ENCODE peak calls at places on chromosomes 3 and 15, in seven cellular contexts. L, O, E, A, G, H and D are unnamed samples.

GRCh38 chr3:107377151-107377550 is at the start of gene CCDC54:
- DNase-seq in L (no peak), O (no peak), E (peak; percentile 9), A (no peak), G (no peak), H (no peak), D (no peak)

GRCh38 chr15:38076806-38077205 is 142.4 kb downstream of the TMCO5A start:
- DNase-seq in L (no peak), O (no peak), E (no peak), A (peak; percentile 46), G (no peak), H (no peak), D (no peak)

GRCh38 chr3:97815149-97815917 is 6.5 kb upstream of the CRYBG3 start:
- DNase-seq in L (no peak), O (no peak), E (no peak), A (no peak), G (no peak), H (no peak), D (no peak)

GRCh38 chr15:85125056-85125661 is 143.5 kb downstream of the PDE8A start:
- DNase-seq in L (no peak), O (no peak), E (no peak), A (no peak), G (no peak), H (no peak), D (peak; percentile 25)

GRCh38 chr15:33126559-33127290 is 67.8 kb downstream of the FMN1 start:
- DNase-seq in L (peak; percentile 78), O (peak; percentile 34), E (peak; percentile 70), A (peak; percentile 60), G (no peak), H (peak; percentile 70), D (peak; percentile 64)

GRCh38 chr15:93980149-93980911 is 251.0 kb upstream of the MCTP2 start:
- DNase-seq in L (peak; percentile 80), O (no peak), E (no peak), A (no peak), G (no peak), H (no peak), D (no peak)

GRCh38 chr15:89822951-89823701 is 8.5 kb upstream of the ANPEP start:
- DNase-seq in L (no peak), O (no peak), E (no peak), A (peak; percentile 83), G (no peak), H (no peak), D (no peak)

GRCh38 chr15:95864467-95864886 is 466.0 kb upstream of the NR2F2 start:
- DNase-seq in L (peak; percentile 83), O (no peak), E (no peak), A (no peak), G (peak; percentile 73), H (no peak), D (no peak)

GRCh38 chr3:197949191-197949766 is 711 bp upstream of the RPL35A start:
- DNase-seq in L (no peak), O (no peak), E (no peak), A (no peak), G (no peak), H (no peak), D (no peak)

GRCh38 chr3:159548675-159549335 is 439.8 kb upstream of the IL12A start:
- DNase-seq in L (no peak), O (no peak), E (no peak), A (no peak), G (no peak), H (no peak), D (no peak)

GRCh38 chr3:43768594-43768993 is 77.9 kb downstream of the ABHD5 start:
- DNase-seq in L (peak; percentile 71), O (no peak), E (no peak), A (no peak), G (no peak), H (no peak), D (no peak)

GRCh38 chr3:60870396-60870795 is 380.9 kb downstream of the FHIT start:
- DNase-seq in L (no peak), O (no peak), E (no peak), A (no peak), G (no peak), H (no peak), D (no peak)

GRCh38 chr15:48373855-48374421 is 42.7 kb downstream of the DUT start:
- DNase-seq in L (peak; percentile 65), O (no peak), E (peak; percentile 31), A (peak; percentile 34), G (no peak), H (no peak), D (no peak)

GRCh38 chr3:124786491-124787241 is 56.4 kb downstream of the UMPS start:
- DNase-seq in L (no peak), O (no peak), E (peak; percentile 66), A (no peak), G (no peak), H (no peak), D (no peak)

GRCh38 chr15:28098766-28099554 is at the start of gene OCA2:
- DNase-seq in L (peak; percentile 63), O (peak; percentile 71), E (peak; percentile 69), A (peak; percentile 70), G (no peak), H (peak; percentile 78), D (no peak)

GRCh38 chr3:102182162-102182561 is 252.7 kb upstream of the ZPLD1 start:
- DNase-seq in L (no peak), O (no peak), E (peak; percentile 81), A (no peak), G (no peak), H (no peak), D (no peak)

GRCh38 chr3:13073042-13073906 is at the start of gene IQSEC1:
- DNase-seq in L (no peak), O (peak; percentile 48), E (no peak), A (no peak), G (no peak), H (peak; percentile 84), D (no peak)

GRCh38 chr3:115146032-115146417 is 1.1 kb downstream of the ZBTB20 start:
- DNase-seq in L (peak; percentile 68), O (no peak), E (peak; percentile 84), A (peak; percentile 68), G (no peak), H (no peak), D (peak; percentile 52)

GRCh38 chr3:161600185-161600584 is 103.6 kb downstream of the OTOL1 start:
- DNase-seq in L (no peak), O (no peak), E (peak; percentile 83), A (no peak), G (no peak), H (no peak), D (no peak)

GRCh38 chr3:147395975-147396708 is 10.2 kb downstream of the ZIC4 start:
- DNase-seq in L (no peak), O (no peak), E (no peak), A (no peak), G (no peak), H (no peak), D (no peak)

GRCh38 chr15:92668086-92668485 is 12.5 kb upstream of the FAM174B start:
- DNase-seq in L (no peak), O (no peak), E (no peak), A (no peak), G (no peak), H (no peak), D (no peak)

GRCh38 chr15:68314563-68314962 is 37.0 kb downstream of the FEM1B start:
- DNase-seq in L (no peak), O (no peak), E (no peak), A (no peak), G (no peak), H (no peak), D (no peak)

GRCh38 chr15:56919708-56920637 is 1.5 kb downstream of the TCF12 start:
- DNase-seq in L (peak; percentile 75), O (peak; percentile 51), E (peak; percentile 63), A (peak; percentile 66), G (no peak), H (no peak), D (peak; percentile 9)
- TF ChIP-seq POLR2A in L (no peak), O (no peak), E (no peak), A (no peak), G (no peak), H (no peak), D (no peak)

DNA sequence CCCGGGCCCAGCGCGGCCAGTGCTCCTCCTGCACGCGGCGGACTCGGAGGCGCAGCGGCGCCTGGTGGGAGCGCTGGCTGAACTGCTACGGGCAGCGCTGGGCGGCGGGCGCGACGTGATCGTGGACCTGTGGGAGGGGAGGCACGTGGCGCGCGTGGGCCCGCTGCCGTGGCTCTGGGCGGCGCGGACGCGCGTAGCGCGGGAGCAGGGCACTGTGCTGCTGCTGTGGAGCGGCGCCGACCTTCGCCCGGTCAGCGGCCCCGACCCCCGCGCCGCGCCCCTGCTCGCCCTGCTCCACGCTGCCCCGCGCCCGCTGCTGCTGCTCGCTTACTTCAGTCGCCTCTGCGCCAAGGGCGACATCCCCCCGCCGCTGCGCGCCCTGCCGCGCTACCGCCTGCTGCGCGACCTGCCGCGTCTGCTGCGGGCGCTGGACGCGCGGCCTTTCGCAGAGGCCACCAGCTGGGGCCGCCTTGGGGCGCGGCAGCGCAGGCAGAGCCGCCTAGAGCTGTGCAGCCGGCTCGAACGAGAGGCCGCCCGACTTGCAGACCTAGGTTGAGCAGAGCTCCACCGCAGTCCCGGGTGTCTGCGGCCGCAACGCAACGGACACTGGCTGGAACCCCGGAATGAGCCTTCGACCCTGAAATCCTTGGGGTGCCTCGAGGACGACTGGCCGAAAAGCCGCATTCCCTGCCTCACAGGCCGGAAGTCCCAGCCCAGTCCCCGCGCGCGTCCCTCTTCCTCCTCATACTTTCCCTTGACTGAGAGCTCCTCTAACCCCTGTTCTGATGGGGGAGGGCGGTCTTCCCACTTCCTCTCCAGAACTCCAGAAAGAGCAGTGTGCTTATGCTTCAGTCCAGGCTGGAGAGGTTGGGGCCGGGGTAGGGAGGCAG is 1.4 kb upstream of the IL17RC start:
- DNase-seq in L (peak; percentile 91), O (peak; percentile 79), E (no peak), A (peak; percentile 78), G (no peak), H (peak; percentile 86), D (no peak)
- TF ChIP-seq POLR2A in L (peak; percentile 18), O (peak; percentile 20), E (no peak), A (peak; percentile 57), G (no peak), H (peak; percentile 37), D (peak; percentile 43)

GRCh38 chr3:171123913-171124312 is 97.4 kb upstream of the SLC2A2 start:
- DNase-seq in L (no peak), O (no peak), E (no peak), A (no peak), G (no peak), H (no peak), D (no peak)
- TF ChIP-seq POLR2A in L (no peak), O (no peak), E (no peak), A (no peak), G (no peak), H (no peak), D (no peak)

DNA sequence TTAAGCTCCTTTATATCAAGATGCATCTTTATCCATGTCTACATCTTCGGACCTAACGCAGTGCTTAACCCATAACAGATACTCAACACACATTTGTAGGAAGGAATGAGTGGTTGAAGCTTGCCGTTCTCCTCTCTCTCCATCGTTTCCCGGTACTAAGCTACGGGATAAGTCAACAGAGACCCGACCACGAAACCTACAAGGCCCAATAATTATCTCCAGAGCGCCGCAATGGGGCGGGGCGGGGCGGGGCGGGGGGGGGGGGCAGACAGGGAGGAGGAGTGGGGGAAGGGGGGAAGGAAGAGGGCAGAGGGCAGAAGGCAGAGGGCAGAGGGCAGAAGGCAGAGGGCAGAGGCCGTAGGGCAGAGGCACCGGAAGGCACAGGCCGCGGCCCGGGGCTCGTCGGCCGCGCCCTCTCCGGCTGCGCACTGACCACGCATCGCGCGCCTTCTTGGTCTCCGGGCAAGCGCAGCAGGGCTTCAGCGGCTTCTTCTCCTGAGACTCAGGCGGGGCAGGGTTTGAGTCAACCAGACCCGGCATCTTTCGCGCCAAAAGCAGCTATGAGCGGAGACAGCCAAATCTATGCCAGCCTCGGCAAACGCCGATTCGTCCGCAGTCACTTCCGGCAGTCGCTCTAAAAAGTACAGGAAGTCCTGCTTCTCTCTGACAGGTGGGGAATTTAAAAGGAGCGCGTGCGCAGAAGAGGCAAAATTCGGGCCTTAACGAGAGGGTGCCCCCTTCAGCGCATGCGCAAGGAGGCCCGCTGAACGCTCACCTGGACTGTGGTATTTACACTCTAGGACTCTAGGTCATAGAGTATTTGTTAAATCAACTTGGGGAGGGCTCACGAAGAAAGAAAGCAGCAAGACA is at the start of gene COX17:
- DNase-seq in L (peak; percentile 98), O (peak; percentile 93), E (peak; percentile 96), A (peak; percentile 95), G (peak; percentile 99), H (peak; percentile 95), D (peak; percentile 71)
- TF ChIP-seq POLR2A in L (peak; percentile 46), O (peak; percentile 61), E (peak; percentile 54), A (peak; percentile 58), G (peak; percentile 87), H (peak; percentile 74), D (peak; percentile 37)